ENCODE peak calls at places on chromosome 2, in four cellular contexts. T is heart left ventricle; V is upper lobe of right lung; L is CD8-positive, alpha-beta T cell. F is an unnamed sample.
A peak's percentile ranks its signal among the peaks of the same experiment; 100 is the strongest.

GRCh38 chr2:70956141-70956540 is 20.4 kb downstream of the ATP6V1B1 start:
- DNase-seq in T (no peak), V (peak; percentile 43), L (no peak), F (peak; percentile 13)

GRCh38 chr2:156455366-156455975 is 19.3 kb downstream of the GPD2 start:
- DNase-seq in T (no peak), V (no peak), L (no peak), F (no peak)

GRCh38 chr2:218884519-218884918 is 3.9 kb downstream of the WNT10A start:
- DNase-seq in T (no peak), V (no peak), L (no peak), F (peak; percentile 9)

GRCh38 chr2:141959016-141959415 is 171.8 kb downstream of the LRP1B start:
- DNase-seq in T (no peak), V (no peak), L (no peak), F (no peak)

GRCh38 chr2:183868707-183869106 is 729.6 kb upstream of the ZNF804A start:
- DNase-seq in T (no peak), V (no peak), L (no peak), F (no peak)

GRCh38 chr2:240245706-240246105 is 105.2 kb upstream of the OTOS start:
- DNase-seq in T (peak; percentile 88), V (no peak), L (no peak), F (peak; percentile 82)

GRCh38 chr2:159933727-159934049 is 128.7 kb downstream of the PLA2R1 start:
- DNase-seq in T (no peak), V (no peak), L (no peak), F (no peak)

GRCh38 chr2:65478498-65479135 is 46.2 kb upstream of the SPRED2 start:
- DNase-seq in T (no peak), V (no peak), L (no peak), F (no peak)

GRCh38 chr2:200498316-200498715 is 11.6 kb downstream of the KCTD18 start:
- DNase-seq in T (no peak), V (no peak), L (no peak), F (no peak)

GRCh38 chr2:85888020-85888744 is 608 bp downstream of the ST3GAL5 start:
- DNase-seq in T (peak; percentile 42), V (no peak), L (no peak), F (no peak)

GRCh38 chr2:170486730-170487129 is 228.4 kb upstream of the SP5 start:
- DNase-seq in T (no peak), V (no peak), L (no peak), F (no peak)

GRCh38 chr2:16293398-16293797 is 353.0 kb downstream of the MYCN start:
- DNase-seq in T (no peak), V (no peak), L (no peak), F (no peak)

GRCh38 chr2:213995400-213996105 is 415.3 kb upstream of the VWC2L start:
- DNase-seq in T (no peak), V (no peak), L (no peak), F (no peak)

GRCh38 chr2:25039126-25039525 is 2.8 kb upstream of the EFR3B start:
- DNase-seq in T (no peak), V (no peak), L (no peak), F (peak; percentile 14)

GRCh38 chr2:10151462-10151861 is 28.9 kb downstream of the RRM2 start:
- DNase-seq in T (no peak), V (peak; percentile 32), L (no peak), F (no peak)

GRCh38 chr2:178449700-178450573 is 1.0 kb downstream of the PRKRA start:
- DNase-seq in T (no peak), V (no peak), L (peak; percentile 1), F (no peak)

GRCh38 chr2:153622285-153622684 is 143.7 kb upstream of the RPRM start:
- DNase-seq in T (no peak), V (no peak), L (no peak), F (no peak)

GRCh38 chr2:40256649-40257048 is 195.2 kb downstream of the SLC8A1 start:
- DNase-seq in T (no peak), V (no peak), L (no peak), F (no peak)

GRCh38 chr2:66748939-66749338 is 314.0 kb downstream of the MEIS1 start:
- DNase-seq in T (no peak), V (no peak), L (no peak), F (no peak)

GRCh38 chr2:37585295-37585908 is 86.0 kb downstream of the CDC42EP3 start:
- DNase-seq in T (no peak), V (no peak), L (no peak), F (no peak)

GRCh38 chr2:105404736-105405135 is 5.9 kb upstream of the FHL2 start:
- DNase-seq in T (no peak), V (no peak), L (no peak), F (no peak)

GRCh38 chr2:218788529-218789237 is 6.7 kb downstream of the CYP27A1 start:
- DNase-seq in T (no peak), V (no peak), L (no peak), F (no peak)

GRCh38 chr2:187215576-187216240 is 232.3 kb downstream of the CALCRL start:
- DNase-seq in T (no peak), V (no peak), L (no peak), F (no peak)

GRCh38 chr2:163774862-163775261 is 39.1 kb upstream of the FIGN start:
- DNase-seq in T (no peak), V (no peak), L (no peak), F (no peak)

GRCh38 chr2:241112592-241112991 is 10.5 kb upstream of the MTERF4 start:
- DNase-seq in T (no peak), V (no peak), L (no peak), F (peak; percentile 45)

GRCh38 chr2:100394111-100394641 is 23.3 kb downstream of the CHST10 start:
- DNase-seq in T (no peak), V (no peak), L (no peak), F (no peak)

GRCh38 chr2:46857871-46858696 is 57.5 kb downstream of the MCFD2 start:
- DNase-seq in T (no peak), V (no peak), L (no peak), F (no peak)

GRCh38 chr2:98460573-98461560 is 16.2 kb downstream of the INPP4A start:
- DNase-seq in T (peak; percentile 78), V (no peak), L (no peak), F (peak; percentile 66)

GRCh38 chr2:155841442-155841841 is 491.1 kb downstream of the NR4A2 start:
- DNase-seq in T (no peak), V (no peak), L (no peak), F (no peak)

GRCh38 chr2:234286118-234286598 is 210.7 kb downstream of the ARL4C start:
- DNase-seq in T (no peak), V (no peak), L (no peak), F (no peak)

GRCh38 chr2:109374548-109375130 is 239.1 kb downstream of the SEPTIN10 start:
- DNase-seq in T (no peak), V (peak; percentile 49), L (no peak), F (peak; percentile 65)

GRCh38 chr2:197081294-197081693 is 154.8 kb upstream of the PGAP1 start:
- DNase-seq in T (no peak), V (no peak), L (no peak), F (no peak)

GRCh38 chr2:197078535-197078934 is 152.0 kb upstream of the PGAP1 start:
- DNase-seq in T (no peak), V (no peak), L (no peak), F (no peak)

GRCh38 chr2:197079832-197080555 is 153.5 kb upstream of the PGAP1 start:
- DNase-seq in T (peak; percentile 53), V (no peak), L (no peak), F (no peak)

GRCh38 chr2:197079414-197079813 is 152.9 kb upstream of the PGAP1 start:
- DNase-seq in T (no peak), V (no peak), L (no peak), F (peak; percentile 52)

DNA sequence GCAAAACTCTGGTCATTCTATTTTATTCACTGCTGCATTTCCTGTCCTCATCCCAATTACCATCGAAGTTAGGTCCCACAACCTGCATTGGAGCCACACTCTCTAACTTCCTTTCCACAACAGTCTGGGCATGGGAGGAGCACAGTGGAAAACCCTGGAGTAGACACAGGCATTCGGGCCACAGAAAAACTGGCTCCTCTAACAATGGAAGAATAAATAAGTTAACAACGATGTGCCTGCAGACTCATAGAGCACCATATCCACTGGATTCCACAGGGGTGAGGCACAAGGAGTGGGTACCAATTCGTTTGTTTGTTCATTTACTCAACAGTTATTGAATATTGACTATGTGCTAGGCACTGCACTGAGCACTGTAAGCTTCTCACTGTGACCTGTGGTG is 154.1 kb upstream of the PGAP1 start:
- DNase-seq in T (no peak), V (no peak), L (no peak), F (no peak)
- H3K4me1 ChIP-seq in T (peaks cover 26% of the 10 kb centered on the region), V (no peaks in the 10 kb centered on the region), L (no peaks in the 10 kb centered on the region), F (peaks cover 4% of the 10 kb centered on the region)

GRCh38 chr2:69521747-69522146 is 84.5 kb upstream of the NFU1 start:
- DNase-seq in T (no peak), V (no peak), L (no peak), F (no peak)

GRCh38 chr2:69518836-69519235 is 81.6 kb upstream of the NFU1 start:
- DNase-seq in T (no peak), V (no peak), L (no peak), F (peak; percentile 69)

GRCh38 chr2:69525261-69525660 is 88.0 kb upstream of the NFU1 start:
- DNase-seq in T (no peak), V (no peak), L (no peak), F (no peak)

DNA sequence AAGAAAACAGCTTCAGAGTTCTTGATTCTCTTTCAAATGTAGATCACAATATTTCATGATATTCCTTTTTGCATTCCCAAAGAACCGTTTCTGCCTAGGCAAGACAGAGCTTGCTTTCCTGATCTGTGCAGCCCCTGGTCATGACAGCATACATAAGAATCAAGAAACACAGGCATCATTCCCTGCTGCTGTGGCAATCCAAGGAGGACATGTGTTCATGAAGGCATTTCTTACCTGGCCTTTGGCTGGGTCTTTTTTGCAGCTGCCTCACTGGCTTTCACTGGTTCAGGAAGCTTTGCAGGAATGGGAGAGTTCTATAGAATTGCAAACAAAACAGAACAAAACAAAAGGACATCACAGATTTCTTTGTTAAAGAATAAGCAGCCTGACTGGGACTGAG is 87.6 kb upstream of the NFU1 start:
- DNase-seq in T (no peak), V (no peak), L (no peak), F (no peak)
- H3K36me3 ChIP-seq in T (peaks cover 76% of the 10 kb centered on the region), V (peaks cover 92% of the 10 kb centered on the region), L (peaks cover 68% of the 10 kb centered on the region), F (peaks cover 12% of the 10 kb centered on the region)

GRCh38 chr2:6865346-6866238 is at the start of gene CMPK2:
- DNase-seq in T (peak; percentile 80), V (peak; percentile 92), L (peak; percentile 53), F (peak; percentile 90)

GRCh38 chr2:6863792-6864191 is 1.9 kb downstream of the CMPK2 start:
- DNase-seq in T (peak; percentile 68), V (no peak), L (no peak), F (no peak)

GRCh38 chr2:6866239-6866745 is 585 bp upstream of the CMPK2 start:
- DNase-seq in T (no peak), V (no peak), L (no peak), F (no peak)

GRCh38 chr2:6864938-6865345 is 765 bp downstream of the CMPK2 start:
- DNase-seq in T (peak; percentile 53), V (peak; percentile 81), L (no peak), F (no peak)

GRCh38 chr2:6864251-6864758 is 1.4 kb downstream of the CMPK2 start:
- DNase-seq in T (no peak), V (no peak), L (no peak), F (no peak)
- H3K4me3 ChIP-seq in T (peak overlapping the region; percentile 92), V (peak overlapping the region; percentile 86), L (peak overlapping the region; percentile 75), F (no peak overlapping the region)

DNA sequence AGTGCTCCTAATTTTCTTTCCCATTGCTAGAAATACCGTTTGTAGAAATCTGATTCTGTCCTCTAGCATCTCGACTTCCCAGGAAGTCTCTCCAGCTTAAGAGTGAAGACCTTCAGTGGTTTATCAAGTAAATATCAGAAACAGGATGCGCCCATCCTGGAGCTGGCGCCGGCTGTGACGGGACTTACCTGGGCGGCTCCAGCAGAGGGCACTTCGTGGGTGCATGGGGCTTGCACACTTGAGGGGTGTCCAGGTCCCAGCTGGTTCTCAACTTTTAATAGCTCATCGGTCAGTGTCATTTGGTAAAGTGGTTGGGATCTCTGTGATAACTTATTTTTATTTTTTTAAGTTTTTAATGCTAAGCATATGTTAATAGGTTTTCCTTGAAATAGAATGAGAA is 167.0 kb upstream of the TPO start:
- DNase-seq in T (no peak), V (no peak), L (no peak), F (no peak)
- H3K4me1 ChIP-seq in T (no peaks in the 10 kb centered on the region), V (no peaks in the 10 kb centered on the region), L (no peaks in the 10 kb centered on the region), F (no peaks in the 10 kb centered on the region)

F was measured in aorta.